ENCODE peak calls at places on chromosomes 6 and 20, in six cellular contexts. N is GM10248, S is HCT116, V is heart left ventricle, G is epithelial cell of esophagus, Z is fibroblast of pulmonary artery. T is an unnamed sample.

GRCh38 chr20:50039706-50040431 is 57.1 kb downstream of the SNAI1 start:
- DNase-seq in S (no peak), N (no peak), Z (no peak), G (no peak), V (no peak), T (no peak)

GRCh38 chr6:11211235-11211634 is 21.2 kb downstream of the NEDD9 start:
- DNase-seq in G (no peak), N (no peak), S (no peak), V (no peak), Z (no peak), T (no peak)

GRCh38 chr20:1331101-1331500 is 2.2 kb upstream of the SDCBP2 start:
- DNase-seq in G (no peak), V (no peak), N (no peak), S (no peak), Z (no peak), T (no peak)

GRCh38 chr6:41574002-41574401 is 27.8 kb downstream of the FOXP4 start:
- DNase-seq in V (no peak), N (no peak), Z (no peak), G (no peak), S (no peak), T (no peak)

GRCh38 chr6:39451831-39452230 is 129.3 kb upstream of the KCNK16 start:
- DNase-seq in G (peak; percentile 14), V (no peak), Z (no peak), S (peak; percentile 12), N (no peak), T (no peak)

GRCh38 chr20:41248371-41249024 is 69.0 kb downstream of the ZHX3 start:
- DNase-seq in V (no peak), S (no peak), N (no peak), G (no peak), Z (peak; percentile 96), T (no peak)

GRCh38 chr6:78749326-78749725 is 118.0 kb upstream of the IRAK1BP1 start:
- DNase-seq in V (no peak), N (no peak), G (peak; percentile 52), S (no peak), Z (peak; percentile 6), T (no peak)

GRCh38 chr6:103675807-103676406 is 1183.8 kb downstream of the HACE1 start:
- DNase-seq in V (no peak), N (no peak), G (peak; percentile 4), S (no peak), Z (peak; percentile 13), T (no peak)

GRCh38 chr6:82780334-82780733 is 285.3 kb downstream of the UBE3D start:
- DNase-seq in N (no peak), V (no peak), S (no peak), Z (no peak), G (no peak), T (no peak)

GRCh38 chr6:87444362-87444761 is 28.4 kb upstream of the SLC35A1 start:
- DNase-seq in V (no peak), Z (no peak), G (no peak), N (no peak), S (no peak), T (no peak)

GRCh38 chr20:44409132-44409600 is 53.7 kb downstream of the HNF4A start:
- DNase-seq in V (no peak), N (no peak), S (no peak), G (no peak), Z (peak; percentile 28), T (no peak)

GRCh38 chr6:133768656-133769295 is 120.1 kb upstream of the TCF21 start:
- DNase-seq in S (no peak), G (peak; percentile 63), N (no peak), V (peak; percentile 37), Z (peak; percentile 70), T (no peak)

GRCh38 chr6:165308926-165309731 is at the start of gene C6orf118:
- DNase-seq in G (peak; percentile 40), V (peak; percentile 62), S (no peak), N (no peak), Z (peak; percentile 83), T (peak; percentile 15)

GRCh38 chr6:148168856-148169255 is 173.8 kb upstream of the SASH1 start:
- DNase-seq in V (no peak), Z (no peak), S (no peak), N (no peak), G (no peak), T (no peak)

GRCh38 chr6:125546827-125547226 is 202.6 kb upstream of the HEY2 start:
- DNase-seq in G (no peak), S (peak; percentile 13), V (no peak), Z (peak; percentile 31), N (no peak), T (no peak)
- TF ChIP-seq CTCF in G (no peak), S (no peak), V (no peak), Z (no peak), N (no peak), T (no peak)

GRCh38 chr6:28544211-28544610 is 18.5 kb downstream of the GPX5 start:
- DNase-seq in Z (no peak), G (no peak), N (peak; percentile 29), V (no peak), S (no peak), T (no peak)

GRCh38 chr6:28541996-28542395 is 16.3 kb downstream of the GPX5 start:
- DNase-seq in Z (no peak), V (no peak), S (no peak), G (no peak), N (no peak), T (no peak)

GRCh38 chr6:28543671-28544131 is 18.0 kb downstream of the GPX5 start:
- DNase-seq in G (peak; percentile 14), Z (peak; percentile 23), S (no peak), V (no peak), N (peak; percentile 57), T (no peak)

GRCh38 chr6:28545955-28546354 is 20.3 kb downstream of the GPX5 start:
- DNase-seq in S (no peak), G (no peak), N (no peak), V (no peak), Z (no peak), T (no peak)

GRCh38 chr6:28542440-28543293 is 17.0 kb downstream of the GPX5 start:
- DNase-seq in V (no peak), S (peak; percentile 90), N (peak; percentile 71), G (peak; percentile 83), Z (peak; percentile 82), T (peak; percentile 61)
- TF ChIP-seq CTCF in V (no peak), S (peak; percentile 85), N (peak; percentile 52), G (peak; percentile 72), Z (peak; percentile 54), T (no peak)

GRCh38 chr20:46756419-46756818 is 47.0 kb downstream of the SLC2A10 start:
- DNase-seq in S (no peak), Z (no peak), N (no peak), G (no peak), V (no peak), T (no peak)

GRCh38 chr20:46757135-46757534 is 47.7 kb downstream of the SLC2A10 start:
- DNase-seq in V (no peak), S (no peak), G (no peak), Z (no peak), N (no peak), T (no peak)

GRCh38 chr20:46758929-46759669 is 49.6 kb downstream of the SLC2A10 start:
- DNase-seq in G (no peak), Z (no peak), N (no peak), V (no peak), S (no peak), T (no peak)

GRCh38 chr20:46755483-46756417 is 46.3 kb downstream of the SLC2A10 start:
- DNase-seq in G (no peak), V (no peak), S (no peak), Z (no peak), N (no peak), T (no peak)

GRCh38 chr20:46757754-46758678 is 48.6 kb downstream of the SLC2A10 start:
- DNase-seq in Z (peak; percentile 66), N (peak; percentile 77), G (peak; percentile 60), S (peak; percentile 48), V (peak; percentile 37), T (peak; percentile 71)
- TF ChIP-seq CTCF in Z (peak; percentile 98), N (peak; percentile 89), G (peak; percentile 99), S (peak; percentile 61), V (peak; percentile 89), T (peak; percentile 89)

GRCh38 chr20:59940129-59940955 is at the start of the genes FAM217B and PPP1R3D:
- DNase-seq in V (peak; percentile 98), S (peak; percentile 81), N (peak; percentile 97), Z (peak; percentile 97), G (peak; percentile 99), T (peak; percentile 99)
- TF ChIP-seq CTCF in V (peak; percentile 15), S (no peak), N (no peak), Z (no peak), G (no peak), T (peak; percentile 28)

GRCh38 chr20:10316582-10316981 is 98.0 kb downstream of the SNAP25 start:
- DNase-seq in N (no peak), V (no peak), S (peak; percentile 22), G (no peak), Z (no peak), T (no peak)
- TF ChIP-seq CTCF in N (no peak), V (no peak), S (peak; percentile 32), G (no peak), Z (peak; percentile 23), T (no peak)